ENCODE peak calls at places on chromosome 10, in five cellular contexts. O is activated CD4-positive, alpha-beta T cell treated with anti-CD3 and anti-CD28 coated beads, Interleukin-2, amount 50 U/mL, for 1 hour; B is stimulated activated naive B cell treated with anti-CD40 and anti-IgM and Interleukin-4, amounts not matched to agents 10 μg/mL and 1 μg/mL and 100 μg/mL, for 72 hours; G is myocyte; V is small intestine. T is an unnamed sample.

GRCh38 chr10:69760086-69760485 is 41.6 kb upstream of the COL13A1 start:
- DNase-seq in O (no peak), B (no peak), G (no peak), V (no peak), T (no peak)

GRCh38 chr10:15473401-15473777 is 102.3 kb upstream of the FAM171A1 start:
- DNase-seq in O (no peak), B (no peak), G (no peak), V (no peak), T (no peak)

GRCh38 chr10:43375401-43376020 is 4.1 kb downstream of the FXYD4 start:
- DNase-seq in O (no peak), B (no peak), G (peak; percentile 59), V (no peak), T (no peak)

GRCh38 chr10:109875151-109875568 is 48.2 kb downstream of the XPNPEP1 start:
- DNase-seq in O (no peak), B (no peak), G (no peak), V (no peak), T (no peak)

GRCh38 chr10:100825946-100826660 is 80.7 kb downstream of the PAX2 start:
- DNase-seq in O (no peak), B (peak; percentile 18), G (no peak), V (no peak), T (no peak)

GRCh38 chr10:75538144-75538543 is 106.7 kb downstream of the LRMDA start:
- DNase-seq in O (no peak), B (no peak), G (no peak), V (no peak), T (no peak)

GRCh38 chr10:104121485-104122272 is at the start of gene SFR1:
- DNase-seq in O (peak; percentile 99), B (peak; percentile 98), G (peak; percentile 98), V (peak; percentile 99), T (peak; percentile 98)

GRCh38 chr10:77989081-77989724 is 40.1 kb downstream of the POLR3A start:
- DNase-seq in O (no peak), B (no peak), G (peak; percentile 21), V (peak; percentile 6), T (no peak)

GRCh38 chr10:114286971-114287370 is 47.9 kb downstream of the VWA2 start:
- DNase-seq in O (no peak), B (no peak), G (no peak), V (no peak), T (no peak)

GRCh38 chr10:34255075-34255474 is 560.0 kb downstream of the PARD3 start:
- DNase-seq in O (no peak), B (no peak), G (no peak), V (no peak), T (no peak)

GRCh38 chr10:132166216-132166950 is 20.4 kb upstream of the DPYSL4 start:
- DNase-seq in O (no peak), B (no peak), G (no peak), V (no peak), T (no peak)

GRCh38 chr10:51766423-51767145 is 67.2 kb upstream of the CSTF2T start:
- DNase-seq in O (no peak), B (no peak), G (no peak), V (no peak), T (no peak)

GRCh38 chr10:111087331-111087756 is 10.5 kb downstream of the ADRA2A start:
- DNase-seq in O (no peak), B (no peak), G (no peak), V (no peak), T (no peak)

T was measured in lower leg skin.